ENCODE peak calls at places on chromosomes 16 and 17, in five cellular contexts. Z is cardiac muscle cell, M is thoracic aorta, N is uterus, G is esophagus muscularis mucosa. F is an unnamed sample.

GRCh38 chr17:7441202-7441705 is 1.9 kb downstream of the FGF11 start:
- DNase-seq in Z (no peak), G (no peak), M (no peak), N (no peak), F (no peak)

GRCh38 chr17:75773121-75773807 is 8.3 kb upstream of the GALK1 start:
- DNase-seq in Z (no peak), N (peak), G (no peak), M (no peak), F (peak)

GRCh38 chr17:37410357-37410756 is 3.7 kb downstream of the TADA2A start:
- DNase-seq in N (no peak), Z (no peak), G (no peak), M (no peak), F (no peak)

GRCh38 chr16:86680661-86681439 is 102.5 kb downstream of the FOXL1 start:
- DNase-seq in Z (peak), G (no peak), M (no peak), N (no peak), F (no peak)

GRCh38 chr16:66427871-66428681 is 981 bp downstream of the BEAN1 start:
- DNase-seq in G (no peak), M (no peak), Z (no peak), N (no peak), F (no peak)

GRCh38 chr17:2397247-2398171 is 3.4 kb downstream of the MNT start:
- DNase-seq in M (no peak), Z (no peak), N (no peak), G (no peak), F (no peak)

GRCh38 chr17:75315541-75316243 is 26.5 kb upstream of the SLC25A19 start:
- DNase-seq in G (no peak), M (no peak), Z (no peak), N (no peak), F (no peak)

GRCh38 chr17:30236807-30237206 is 1.3 kb upstream of the SLC6A4 start:
- DNase-seq in N (peak), G (no peak), Z (peak), M (peak), F (peak)

GRCh38 chr17:77735341-77736206 is 222.9 kb upstream of the TNRC6C start:
- DNase-seq in Z (peak), N (peak), G (peak), M (peak), F (no peak)

GRCh38 chr17:12605222-12605621 is 60.5 kb upstream of the MYOCD start:
- DNase-seq in M (no peak), Z (no peak), N (no peak), G (no peak), F (no peak)

GRCh38 chr16:84463221-84463620 is 41.2 kb downstream of the MEAK7 start:
- DNase-seq in M (no peak), Z (no peak), G (no peak), N (peak), F (peak)

GRCh38 chr16:67833418-67834241 is 8.5 kb upstream of the THAP11 start:
- DNase-seq in Z (peak), G (peak), M (peak), N (peak), F (peak)

GRCh38 chr16:82776466-82777146 is 149.8 kb downstream of the CDH13 start:
- DNase-seq in N (no peak), G (no peak), M (no peak), Z (peak), F (no peak)

GRCh38 chr16:17803625-17804410 is 333.1 kb upstream of the XYLT1 start:
- DNase-seq in Z (no peak), N (no peak), G (peak), M (no peak), F (no peak)

GRCh38 chr16:14111713-14112538 is 40.8 kb downstream of the MRTFB start:
- DNase-seq in N (peak), Z (peak), M (no peak), G (no peak), F (no peak)

GRCh38 chr17:8673621-8674020 is 43.1 kb upstream of the MYH10 start:
- DNase-seq in Z (peak), G (no peak), M (no peak), N (peak), F (no peak)

GRCh38 chr17:57935833-57936807 is 19.1 kb downstream of the CUEDC1 start:
- DNase-seq in G (no peak), N (peak), Z (peak), M (no peak), F (no peak)

GRCh38 chr16:89350701-89351380 is 133.3 kb downstream of the ZNF778 start:
- DNase-seq in M (no peak), N (no peak), G (no peak), Z (no peak), F (no peak)

GRCh38 chr17:52476638-52477313 is 318.3 kb upstream of the CA10 start:
- DNase-seq in Z (no peak), G (no peak), N (no peak), M (no peak), F (no peak)
- TF ChIP-seq CTCF in Z (no peak), G (no peak), N (no peak), M (no peak), F (no peak)

GRCh38 chr17:41061969-41062368 is 2.1 kb upstream of the KRTAP2-3 start:
- DNase-seq in M (no peak), G (no peak), N (no peak), Z (peak), F (no peak)
- TF ChIP-seq CTCF in M (no peak), G (no peak), N (no peak), Z (no peak), F (no peak)

GRCh38 chr16:29951966-29952365 is 9.9 kb upstream of the TMEM219 start:
- DNase-seq in G (no peak), M (no peak), Z (no peak), N (no peak), F (no peak)
- TF ChIP-seq CTCF in G (no peak), M (no peak), Z (no peak), N (no peak), F (no peak)

GRCh38 chr16:10314811-10315210 is 71.0 kb upstream of the ATF7IP2 start:
- DNase-seq in N (no peak), Z (peak), G (no peak), M (no peak), F (no peak)
- TF ChIP-seq CTCF in N (no peak), Z (no peak), G (no peak), M (no peak), F (peak)

GRCh38 chr17:17702821-17703607 is 21.8 kb downstream of the RAI1 start:
- DNase-seq in N (no peak), M (no peak), G (no peak), Z (no peak), F (no peak)
- TF ChIP-seq CTCF in N (no peak), M (no peak), G (no peak), Z (peak), F (no peak)

DNA sequence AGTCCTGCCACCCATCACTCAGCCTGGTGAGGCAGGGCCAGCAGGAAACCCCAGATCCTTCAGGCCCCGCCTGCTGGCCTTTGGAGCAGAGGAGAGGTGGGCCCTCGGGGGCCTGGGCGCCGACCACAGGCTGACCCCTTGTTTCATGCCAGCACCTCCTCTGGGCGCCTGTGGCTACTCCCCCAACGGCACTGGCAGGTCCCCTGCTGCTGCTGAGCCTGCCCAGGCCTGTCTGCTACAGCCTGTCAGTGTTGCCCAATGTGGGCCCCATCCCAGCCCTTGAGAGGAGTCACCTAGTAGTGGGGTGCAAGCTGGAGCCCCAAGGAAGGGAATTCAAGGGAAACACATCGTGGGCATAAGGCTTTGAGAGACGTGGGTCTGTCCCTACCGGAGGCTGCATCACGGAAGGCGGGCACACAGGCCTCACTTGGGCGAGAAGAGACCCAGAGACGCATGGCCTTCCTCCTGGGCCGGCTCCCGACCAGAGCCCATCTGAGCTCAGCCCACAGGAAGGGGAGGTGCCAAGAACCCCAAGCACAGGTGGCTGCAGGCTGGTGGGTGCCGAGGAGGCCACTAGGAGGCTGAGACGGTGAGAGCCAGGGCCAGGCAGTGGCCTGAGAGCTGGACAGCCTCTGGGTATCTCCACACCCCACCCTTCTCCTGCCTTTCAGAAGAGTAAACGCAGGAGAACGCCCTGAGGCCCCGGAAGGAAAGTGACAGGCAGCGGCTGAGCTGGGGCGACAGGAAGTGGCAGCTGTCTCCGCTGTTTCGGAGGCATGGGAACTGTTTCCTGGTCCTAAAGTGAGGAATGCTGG is 8.1 kb upstream of the FASN start:
- DNase-seq in G (no peak), Z (peak), M (no peak), N (peak), F (peak)
- TF ChIP-seq CTCF in G (peak), Z (peak), M (no peak), N (no peak), F (peak)

DNA sequence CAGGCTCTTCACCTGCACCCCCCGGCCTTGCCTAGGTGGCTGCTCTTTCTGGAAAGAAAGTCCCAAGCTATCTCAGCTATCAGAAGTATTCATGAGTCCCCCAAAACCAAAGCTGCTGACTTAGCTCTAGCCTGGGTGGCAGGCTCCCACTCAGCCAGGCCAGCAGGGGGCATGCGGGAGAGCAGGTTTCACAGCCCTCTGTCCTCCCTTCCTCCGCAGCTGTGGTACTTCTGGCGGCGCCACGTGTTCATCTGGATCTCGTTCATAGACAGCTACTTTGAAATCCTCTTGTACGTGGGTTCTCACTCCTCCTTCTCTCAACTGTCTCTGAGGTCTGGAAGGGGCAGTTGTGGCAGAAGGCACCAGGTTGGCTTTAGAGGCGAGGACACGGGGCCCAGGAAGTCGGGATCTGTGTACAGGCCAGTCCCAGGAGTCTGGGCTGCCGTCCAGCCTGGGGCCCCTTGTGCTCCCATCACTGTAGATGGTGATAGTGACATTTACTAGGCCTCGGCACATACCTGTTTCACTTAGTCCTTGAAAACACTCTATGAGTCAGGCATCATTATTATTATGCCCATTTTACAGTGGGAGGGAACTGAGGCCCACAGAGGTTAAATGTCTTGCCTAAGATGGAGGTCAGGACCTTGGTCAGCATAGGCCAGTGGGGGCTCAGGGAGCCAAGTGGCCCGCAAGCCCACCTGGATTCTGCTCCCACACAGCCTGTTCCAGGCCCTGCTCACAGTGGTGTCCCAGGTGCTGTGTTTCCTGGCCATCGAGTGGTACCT is 12.9 kb downstream of the TRPV2 start:
- DNase-seq in M (no peak), Z (peak), N (peak), G (no peak), F (no peak)
- TF ChIP-seq CTCF in M (peak), Z (peak), N (peak), G (peak), F (no peak)

F was measured in spleen.